ENCODE peak calls at places on chromosomes 4 and X, in six cellular contexts. O is endothelial cell of umbilical vein, T is IMR-90, W is colonic mucosa, B is cardiac fibroblast, Q is heart right ventricle. G is an unnamed sample.
A peak's percentile ranks its signal among the peaks of the same experiment; 100 is the strongest.

GRCh38 chr4:119314356-119314755 is 7.6 kb downstream of the FABP2 start:
- DNase-seq in O (peak; percentile 53), T (peak; percentile 59), W (no peak), B (peak; percentile 74), Q (peak; percentile 29), G (no peak)

GRCh38 chr4:144582105-144582850 is 63.7 kb upstream of the HHIP start:
- DNase-seq in O (peak; percentile 72), T (peak; percentile 45), W (no peak), B (peak; percentile 90), Q (no peak), G (peak; percentile 45)

GRCh38 chr4:183276106-183276505 is 44.0 kb downstream of the CLDN22 start:
- DNase-seq in O (no peak), T (no peak), W (no peak), B (no peak), Q (no peak), G (no peak)

GRCh38 chr4:3285558-3286334 is 7.1 kb upstream of the RGS12 start:
- DNase-seq in O (no peak), T (peak; percentile 32), W (no peak), B (peak; percentile 24), Q (no peak), G (peak; percentile 88)

GRCh38 chr4:140839888-140840790 is 84.0 kb upstream of the TBC1D9 start:
- DNase-seq in O (no peak), T (peak; percentile 5), W (no peak), B (no peak), Q (no peak), G (no peak)

GRCh38 chr4:124913237-124913636 is 200.7 kb upstream of the ANKRD50 start:
- DNase-seq in O (no peak), T (no peak), W (no peak), B (no peak), Q (no peak), G (no peak)

GRCh38 chr4:152149734-152150133 is 386.2 kb downstream of the FBXW7 start:
- DNase-seq in O (no peak), T (no peak), W (no peak), B (no peak), Q (no peak), G (no peak)

GRCh38 chrX:14209034-14209433 is 179.3 kb upstream of the GEMIN8 start:
- DNase-seq in O (no peak), T (no peak), W (no peak), B (no peak), Q (no peak), G (no peak)

GRCh38 chr4:168522371-168522770 is 25.5 kb downstream of the PALLD start:
- DNase-seq in O (no peak), T (no peak), W (no peak), B (no peak), Q (no peak), G (no peak)

GRCh38 chrX:30275498-30275897 is 28.6 kb downstream of the MAGEB1 start:
- DNase-seq in O (peak; percentile 1), T (peak; percentile 13), W (no peak), B (peak; percentile 38), Q (no peak), G (peak; percentile 7)

GRCh38 chrX:119266364-119266995 is 30.4 kb downstream of the PGRMC1 start:
- DNase-seq in O (peak; percentile 23), T (peak; percentile 12), W (peak; percentile 26), B (peak; percentile 25), Q (peak; percentile 3), G (peak; percentile 58)

GRCh38 chr4:30716158-30716557 is 4.0 kb upstream of the PCDH7 start:
- DNase-seq in O (peak; percentile 63), T (peak; percentile 53), W (no peak), B (peak; percentile 51), Q (no peak), G (no peak)
- TF ChIP-seq CTCF in O (peak; percentile 31), T (peak; percentile 68), W (peak; percentile 37), B (peak; percentile 51), Q (peak; percentile 55), G (peak; percentile 38)

DNA sequence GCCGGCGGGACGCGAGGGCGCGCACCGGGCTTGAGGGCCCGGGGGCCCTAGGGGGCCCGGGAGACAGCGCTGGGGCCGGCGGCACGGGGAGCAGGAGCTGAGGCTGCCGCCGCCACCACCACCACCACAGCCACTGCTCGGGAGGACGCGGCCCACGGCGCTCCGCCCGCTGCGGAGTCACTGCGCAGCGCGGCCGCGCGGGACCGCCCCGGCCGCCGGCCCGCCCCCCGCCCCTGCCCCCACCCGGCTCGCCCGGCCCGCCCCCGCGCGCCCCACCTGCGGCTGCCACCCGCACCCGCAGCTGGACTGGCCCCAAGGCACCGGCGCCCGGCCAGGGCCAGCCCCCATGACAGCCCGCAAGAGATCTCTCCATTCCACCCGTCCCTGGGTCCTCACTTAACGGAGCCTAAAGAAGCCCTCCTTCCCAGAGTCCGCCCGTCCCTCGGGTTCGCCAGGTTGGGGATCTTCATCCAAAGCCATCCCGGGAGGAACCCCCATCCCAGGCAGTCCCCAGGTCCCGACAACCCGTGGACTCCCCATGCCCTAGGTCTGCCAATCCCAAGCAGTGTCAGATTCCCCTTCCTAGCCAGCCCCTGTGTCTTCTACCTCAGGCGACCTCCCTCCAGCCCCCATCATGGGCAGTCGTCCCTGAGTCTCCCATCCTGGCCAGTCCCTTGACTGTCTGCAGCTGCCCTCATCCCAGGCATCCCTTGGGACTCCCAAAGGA is 40.0 kb upstream of the IQSEC2 start:
- DNase-seq in O (no peak), T (no peak), W (no peak), B (no peak), Q (no peak), G (no peak)
- H3K4me3 ChIP-seq in O (no peak overlapping the region), T (peak overlapping the region; percentile 61), W (peak overlapping the region; percentile 50), B (no peak overlapping the region), Q (peak overlapping the region; percentile 65), G (peak overlapping the region; percentile 64)

GRCh38 chr4:120509719-120510118 is 412.8 kb downstream of the PRDM5 start:
- DNase-seq in O (no peak), T (no peak), W (no peak), B (no peak), Q (no peak), G (no peak)
- TF ChIP-seq CTCF in O (no peak), T (no peak), W (no peak), B (no peak), Q (no peak), G (no peak)

DNA sequence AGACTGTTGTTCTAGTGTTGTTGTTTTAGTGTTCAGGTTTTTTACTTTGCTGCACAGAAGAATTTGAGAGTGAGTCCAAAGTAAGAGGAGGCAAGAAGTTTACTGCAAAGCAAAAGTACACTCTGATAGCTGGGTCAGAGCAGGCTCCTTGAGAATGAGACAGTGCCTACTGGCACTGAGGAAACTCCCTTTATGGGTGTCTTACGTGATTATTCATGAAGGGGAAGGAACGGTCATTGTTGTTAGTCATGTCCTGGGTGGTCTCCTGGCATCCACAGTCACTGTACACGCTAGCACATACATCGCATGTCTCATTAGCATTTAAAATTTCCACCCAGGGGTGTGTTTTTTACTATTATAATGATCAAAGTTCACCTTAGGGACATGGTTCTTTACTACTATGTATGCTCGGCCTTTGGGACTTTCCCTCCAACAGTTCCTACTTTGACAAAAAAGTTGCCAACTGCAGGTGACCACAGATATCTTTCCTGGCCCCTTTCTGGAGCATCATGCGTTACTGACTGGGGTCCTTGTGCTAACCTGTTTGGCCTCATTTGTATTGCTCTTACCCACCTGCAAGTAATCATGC is 688.9 kb upstream of the AMOT start:
- DNase-seq in O (no peak), T (no peak), W (no peak), B (no peak), Q (no peak), G (no peak)
- H3K4me3 ChIP-seq in O (no peak overlapping the region), T (no peak overlapping the region), W (no peak overlapping the region), B (no peak overlapping the region), Q (no peak overlapping the region), G (no peak overlapping the region)

GRCh38 chrX:154321624-154322023 is 26.0 kb downstream of the TKTL1 start:
- DNase-seq in O (no peak), T (no peak), W (no peak), B (no peak), Q (peak; percentile 24), G (peak; percentile 9)

GRCh38 chrX:154320406-154320805 is 24.8 kb downstream of the TKTL1 start:
- DNase-seq in O (no peak), T (no peak), W (no peak), B (no peak), Q (no peak), G (no peak)

GRCh38 chrX:154315416-154315815 is 19.8 kb downstream of the TKTL1 start:
- DNase-seq in O (no peak), T (no peak), W (no peak), B (no peak), Q (no peak), G (no peak)

GRCh38 chrX:154321152-154321551 is 25.6 kb downstream of the TKTL1 start:
- DNase-seq in O (no peak), T (no peak), W (no peak), B (no peak), Q (no peak), G (no peak)

GRCh38 chrX:154317391-154318000 is 21.9 kb downstream of the TKTL1 start:
- DNase-seq in O (peak; percentile 14), T (peak; percentile 8), W (no peak), B (peak; percentile 33), Q (peak; percentile 17), G (no peak)
- TF ChIP-seq CTCF in O (peak; percentile 18), T (peak; percentile 36), W (no peak), B (peak; percentile 47), Q (peak; percentile 64), G (peak; percentile 30)

GRCh38 chr4:158169931-158170690 is 2.7 kb downstream of the GASK1B start:
- DNase-seq in O (peak; percentile 61), T (peak; percentile 21), W (no peak), B (peak; percentile 44), Q (no peak), G (no peak)
- H3K4me3 ChIP-seq in O (peak overlapping the region; percentile 94), T (peak overlapping the region; percentile 37), W (peak overlapping the region; percentile 36), B (peak overlapping the region; percentile 64), Q (peak overlapping the region; percentile 76), G (peak overlapping the region; percentile 75)